ENCODE peak calls at places on chromosome 22, in seven cellular contexts. Q is neural crest cell, W is DND-41, B is omental fat pad, A is left colon, R is cardiac fibroblast, O is sciatic nerve. I is an unnamed sample.

GRCh38 chr22:20575724-20576444 is 68.5 kb downstream of the MED15 start:
- DNase-seq in A (peak), R (no peak), B (no peak), O (no peak), W (no peak), Q (no peak), I (no peak)

GRCh38 chr22:37267128-37267587 is 15.2 kb upstream of the CYTH4 start:
- DNase-seq in A (no peak), W (peak), Q (peak), B (no peak), O (no peak), R (peak), I (peak)

GRCh38 chr22:49214976-49215375 is 612.7 kb downstream of the BRD1 start:
- DNase-seq in O (peak), R (no peak), W (no peak), Q (no peak), B (no peak), A (peak), I (no peak)

GRCh38 chr22:47067331-47067890 is 305.0 kb downstream of the TBC1D22A start:
- DNase-seq in R (no peak), B (no peak), A (no peak), W (no peak), Q (no peak), O (peak), I (no peak)

GRCh38 chr22:36506637-36507517 is at the start of gene FOXRED2:
- DNase-seq in B (peak), W (peak), R (peak), Q (peak), O (peak), A (peak), I (peak)

GRCh38 chr22:43183496-43184263 is 3.3 kb downstream of the TTLL12 start:
- DNase-seq in A (no peak), Q (no peak), R (peak), O (no peak), W (no peak), B (no peak), I (no peak)

GRCh38 chr22:42179616-42180015 is 49.0 kb upstream of the CYP2D6 start:
- DNase-seq in W (no peak), B (no peak), Q (no peak), A (no peak), O (no peak), R (peak), I (no peak)

GRCh38 chr22:36822581-36822980 is 5.7 kb upstream of the PVALB start:
- DNase-seq in B (no peak), R (no peak), Q (no peak), W (no peak), A (no peak), O (no peak), I (no peak)

GRCh38 chr22:45291931-45292290 is 7.2 kb downstream of the UPK3A start:
- DNase-seq in W (no peak), Q (no peak), A (no peak), O (no peak), B (no peak), R (no peak), I (no peak)

GRCh38 chr22:29130490-29130889 is 57.7 kb downstream of the KREMEN1 start:
- DNase-seq in R (no peak), Q (no peak), A (no peak), W (no peak), B (no peak), O (no peak), I (no peak)

GRCh38 chr22:21755855-21756284 is 20.3 kb upstream of the YPEL1 start:
- DNase-seq in A (no peak), O (no peak), W (no peak), B (no peak), R (peak), Q (no peak), I (no peak)

GRCh38 chr22:44648085-44648820 is 53.8 kb upstream of the PRR5 start:
- DNase-seq in W (no peak), A (no peak), Q (no peak), R (no peak), O (no peak), B (no peak), I (no peak)

GRCh38 chr22:36156515-36157419 is 3.8 kb downstream of the APOL3 start:
- DNase-seq in W (peak), O (peak), A (peak), Q (no peak), B (peak), R (peak), I (peak)

GRCh38 chr22:49660794-49661781 is 166.6 kb downstream of the BRD1 start:
- DNase-seq in A (no peak), O (peak), B (no peak), R (no peak), W (no peak), Q (no peak), I (no peak)

GRCh38 chr22:45976351-45977002 is 485 bp downstream of the WNT7B start:
- DNase-seq in R (no peak), W (no peak), A (no peak), B (no peak), O (no peak), Q (no peak), I (no peak)

GRCh38 chr22:30843245-30843644 is 125.3 kb downstream of the MORC2 start:
- DNase-seq in O (no peak), W (no peak), Q (no peak), R (no peak), A (no peak), B (no peak), I (no peak)

GRCh38 chr22:33470456-33470855 is 412.3 kb upstream of the SYN3 start:
- DNase-seq in O (no peak), Q (no peak), W (no peak), B (no peak), A (no peak), R (no peak), I (no peak)

GRCh38 chr22:21865041-21865440 is 2.4 kb downstream of the MAPK1 start:
- DNase-seq in Q (no peak), O (no peak), A (no peak), W (no peak), B (peak), R (peak), I (peak)

GRCh38 chr22:37569009-37569920 is 9.0 kb downstream of the CDC42EP1 start:
- DNase-seq in B (no peak), W (no peak), O (no peak), A (peak), Q (no peak), R (no peak), I (no peak)

I was measured in NCI-H460.